ENCODE peak calls at places on chromosome 5, in six cellular contexts. One of them, this sample, is unnamed.

GRCh38 chr5:124661317-124662141 is 84.9 kb downstream of the ZNF608 start:
- DNase-seq in myocyte: peak; percentile 73
- DNase-seq in ELR: peak; percentile 90
- DNase-seq in amniotic stem cell: no peak
- DNase-seq in H9: no peak
- DNase-seq in tibial nerve: no peak
- DNase-seq in this sample: no peak

GRCh38 chr5:15691536-15691935 is 191.6 kb downstream of the FBXL7 start:
- DNase-seq in myocyte: no peak
- DNase-seq in amniotic stem cell: no peak
- DNase-seq in H9: no peak
- DNase-seq in tibial nerve: no peak
- DNase-seq in ELR: no peak
- DNase-seq in this sample: no peak

GRCh38 chr5:134184155-134185135 is 7.7 kb upstream of the SKP1 start:
- DNase-seq in tibial nerve: peak; percentile 37
- DNase-seq in amniotic stem cell: no peak
- DNase-seq in myocyte: peak; percentile 78
- DNase-seq in ELR: peak; percentile 76
- DNase-seq in H9: peak; percentile 87
- DNase-seq in this sample: peak; percentile 75

GRCh38 chr5:178116406-178116885 is 3.1 kb downstream of the N4BP3 start:
- DNase-seq in amniotic stem cell: no peak
- DNase-seq in ELR: no peak
- DNase-seq in H9: peak; percentile 68
- DNase-seq in tibial nerve: no peak
- DNase-seq in myocyte: peak; percentile 62
- DNase-seq in this sample: no peak

GRCh38 chr5:144832416-144832815 is 661.7 kb downstream of the KCTD16 start:
- DNase-seq in H9: no peak
- DNase-seq in tibial nerve: no peak
- DNase-seq in amniotic stem cell: no peak
- DNase-seq in ELR: no peak
- DNase-seq in myocyte: no peak
- DNase-seq in this sample: no peak

GRCh38 chr5:170151105-170151831 is 45.6 kb downstream of the FOXI1 start:
- DNase-seq in myocyte: peak; percentile 11
- DNase-seq in amniotic stem cell: peak; percentile 47
- DNase-seq in ELR: peak; percentile 84
- DNase-seq in H9: peak; percentile 61
- DNase-seq in tibial nerve: no peak
- DNase-seq in this sample: no peak

GRCh38 chr5:54329731-54330709 is 19.6 kb upstream of the ARL15 start:
- DNase-seq in tibial nerve: no peak
- DNase-seq in myocyte: peak; percentile 41
- DNase-seq in ELR: peak; percentile 98
- DNase-seq in H9: no peak
- DNase-seq in amniotic stem cell: peak; percentile 72
- DNase-seq in this sample: no peak

GRCh38 chr5:142669479-142669878 is 16.4 kb downstream of the FGF1 start:
- DNase-seq in myocyte: no peak
- DNase-seq in tibial nerve: no peak
- DNase-seq in H9: no peak
- DNase-seq in amniotic stem cell: no peak
- DNase-seq in ELR: no peak
- DNase-seq in this sample: no peak

GRCh38 chr5:2466966-2467365 is 284.5 kb downstream of the IRX2 start:
- DNase-seq in ELR: no peak
- DNase-seq in tibial nerve: no peak
- DNase-seq in myocyte: no peak
- DNase-seq in amniotic stem cell: no peak
- DNase-seq in H9: no peak
- DNase-seq in this sample: no peak

GRCh38 chr5:144453753-144454152 is 283.1 kb downstream of the KCTD16 start:
- DNase-seq in H9: no peak
- DNase-seq in tibial nerve: no peak
- DNase-seq in ELR: no peak
- DNase-seq in myocyte: no peak
- DNase-seq in amniotic stem cell: no peak
- DNase-seq in this sample: no peak

GRCh38 chr5:99815-100214 is 7.8 kb downstream of the PLEKHG4B start:
- DNase-seq in H9: no peak
- DNase-seq in amniotic stem cell: no peak
- DNase-seq in myocyte: no peak
- DNase-seq in ELR: no peak
- DNase-seq in tibial nerve: no peak
- DNase-seq in this sample: no peak

GRCh38 chr5:65925601-65926275 is 637 bp upstream of the ERBIN start:
- DNase-seq in myocyte: peak; percentile 90
- DNase-seq in ELR: peak; percentile 89
- DNase-seq in amniotic stem cell: peak; percentile 85
- DNase-seq in H9: peak; percentile 88
- DNase-seq in tibial nerve: peak; percentile 59
- DNase-seq in this sample: peak; percentile 88

GRCh38 chr5:125337222-125337768 is 590.9 kb upstream of the ZNF608 start:
- DNase-seq in ELR: no peak
- DNase-seq in H9: no peak
- DNase-seq in tibial nerve: no peak
- DNase-seq in myocyte: peak; percentile 67
- DNase-seq in amniotic stem cell: no peak
- DNase-seq in this sample: no peak

GRCh38 chr5:81679885-81680284 is 71.0 kb downstream of the SSBP2 start:
- DNase-seq in amniotic stem cell: no peak
- DNase-seq in H9: no peak
- DNase-seq in ELR: no peak
- DNase-seq in tibial nerve: no peak
- DNase-seq in myocyte: no peak
- DNase-seq in this sample: no peak

GRCh38 chr5:153267506-153267905 is 223.0 kb upstream of the GRIA1 start:
- DNase-seq in tibial nerve: no peak
- DNase-seq in ELR: no peak
- DNase-seq in myocyte: no peak
- DNase-seq in H9: no peak
- DNase-seq in amniotic stem cell: no peak
- DNase-seq in this sample: no peak

GRCh38 chr5:124572973-124573372 is 173.5 kb downstream of the ZNF608 start:
- DNase-seq in amniotic stem cell: no peak
- DNase-seq in ELR: no peak
- DNase-seq in myocyte: no peak
- DNase-seq in H9: peak; percentile 51
- DNase-seq in tibial nerve: no peak
- DNase-seq in this sample: no peak

GRCh38 chr5:73363911-73364730 is 84.5 kb downstream of the FOXD1 start:
- DNase-seq in amniotic stem cell: no peak
- DNase-seq in myocyte: no peak
- DNase-seq in tibial nerve: no peak
- DNase-seq in ELR: peak; percentile 56
- DNase-seq in H9: no peak
- DNase-seq in this sample: no peak

GRCh38 chr5:53063791-53064190 is 45.8 kb downstream of the MOCS2 start:
- DNase-seq in amniotic stem cell: no peak
- DNase-seq in tibial nerve: no peak
- DNase-seq in myocyte: no peak
- DNase-seq in ELR: peak; percentile 22
- DNase-seq in H9: no peak
- DNase-seq in this sample: no peak

GRCh38 chr5:166979576-166979975 is 1311.9 kb upstream of the WWC1 start:
- DNase-seq in H9: no peak
- DNase-seq in myocyte: no peak
- DNase-seq in ELR: no peak
- DNase-seq in amniotic stem cell: no peak
- DNase-seq in tibial nerve: no peak
- DNase-seq in this sample: no peak

GRCh38 chr5:35003018-35003957 is 44.5 kb downstream of the AGXT2 start:
- DNase-seq in myocyte: peak; percentile 79
- DNase-seq in amniotic stem cell: peak; percentile 8
- DNase-seq in ELR: peak; percentile 67
- DNase-seq in tibial nerve: peak; percentile 21
- DNase-seq in H9: peak; percentile 71
- DNase-seq in this sample: no peak

GRCh38 chr5:170057311-170057710 is 48.4 kb upstream of the FOXI1 start:
- DNase-seq in myocyte: no peak
- DNase-seq in amniotic stem cell: no peak
- DNase-seq in ELR: no peak
- DNase-seq in H9: no peak
- DNase-seq in tibial nerve: no peak
- DNase-seq in this sample: no peak

GRCh38 chr5:96538831-96539250 is 105.8 kb upstream of the PCSK1 start:
- DNase-seq in myocyte: no peak
- DNase-seq in amniotic stem cell: no peak
- DNase-seq in ELR: peak; percentile 43
- DNase-seq in tibial nerve: no peak
- DNase-seq in H9: no peak
- DNase-seq in this sample: no peak

GRCh38 chr5:181088289-181088688 is 42.7 kb downstream of the OR2V1 start:
- DNase-seq in H9: peak; percentile 76
- DNase-seq in amniotic stem cell: no peak
- DNase-seq in myocyte: no peak
- DNase-seq in tibial nerve: no peak
- DNase-seq in ELR: peak; percentile 54
- DNase-seq in this sample: no peak

GRCh38 chr5:158727771-158728311 is 371.9 kb downstream of the EBF1 start:
- DNase-seq in H9: no peak
- DNase-seq in tibial nerve: peak; percentile 33
- DNase-seq in myocyte: no peak
- DNase-seq in ELR: no peak
- DNase-seq in amniotic stem cell: no peak
- DNase-seq in this sample: no peak

GRCh38 chr5:172749881-172750608 is 20.9 kb downstream of the DUSP1 start:
- DNase-seq in myocyte: peak; percentile 41
- DNase-seq in amniotic stem cell: no peak
- DNase-seq in H9: no peak
- DNase-seq in tibial nerve: no peak
- DNase-seq in ELR: no peak
- DNase-seq in this sample: no peak

GRCh38 chr5:146644811-146645210 is 128.8 kb upstream of the GPR151 start:
- DNase-seq in amniotic stem cell: no peak
- DNase-seq in tibial nerve: no peak
- DNase-seq in H9: no peak
- DNase-seq in myocyte: no peak
- DNase-seq in ELR: no peak
- DNase-seq in this sample: no peak

GRCh38 chr5:129098488-129099183 is 4.1 kb downstream of the ISOC1 start:
- DNase-seq in ELR: no peak
- DNase-seq in H9: no peak
- DNase-seq in tibial nerve: no peak
- DNase-seq in myocyte: no peak
- DNase-seq in amniotic stem cell: no peak
- DNase-seq in this sample: no peak

This sample was measured in left lobe of liver.